ENCODE peak calls at places on chromosomes 2 and 18, in six cellular contexts. One of them, this sample, is unnamed.

GRCh38 chr2:102258386-102259074 is 52.8 kb upstream of the IL1RL1 start:
- DNase-seq in psoas muscle: no peak
- DNase-seq in AG04449: peak; percentile 93
- DNase-seq in adrenal gland: no peak
- DNase-seq in left lung: no peak
- DNase-seq in heart left ventricle: no peak
- DNase-seq in this sample: peak; percentile 84

GRCh38 chr2:234558642-234559041 is 61.8 kb upstream of the ARL4C start:
- DNase-seq in psoas muscle: no peak
- DNase-seq in AG04449: no peak
- DNase-seq in adrenal gland: no peak
- DNase-seq in left lung: no peak
- DNase-seq in heart left ventricle: no peak
- DNase-seq in this sample: no peak

GRCh38 chr2:178397002-178397605 is 53.9 kb downstream of the PRKRA start:
- DNase-seq in psoas muscle: no peak
- DNase-seq in AG04449: no peak
- DNase-seq in adrenal gland: no peak
- DNase-seq in left lung: no peak
- DNase-seq in heart left ventricle: no peak
- DNase-seq in this sample: no peak

GRCh38 chr18:8611916-8612576 is 2.8 kb downstream of the RAB12 start:
- DNase-seq in psoas muscle: no peak
- DNase-seq in AG04449: no peak
- DNase-seq in adrenal gland: no peak
- DNase-seq in left lung: no peak
- DNase-seq in heart left ventricle: no peak
- DNase-seq in this sample: no peak

GRCh38 chr2:240876475-240877251 is 8.0 kb downstream of the AGXT start:
- DNase-seq in psoas muscle: no peak
- DNase-seq in AG04449: no peak
- DNase-seq in adrenal gland: peak; percentile 26
- DNase-seq in left lung: peak; percentile 28
- DNase-seq in heart left ventricle: no peak
- DNase-seq in this sample: no peak

GRCh38 chr2:226074391-226074790 is 674.9 kb downstream of the NYAP2 start:
- DNase-seq in psoas muscle: no peak
- DNase-seq in AG04449: no peak
- DNase-seq in adrenal gland: no peak
- DNase-seq in left lung: no peak
- DNase-seq in heart left ventricle: no peak
- DNase-seq in this sample: no peak

GRCh38 chr2:176140520-176141317 is 10.6 kb upstream of the HOXD4 start:
- DNase-seq in psoas muscle: peak; percentile 76
- DNase-seq in AG04449: no peak
- DNase-seq in adrenal gland: peak; percentile 69
- DNase-seq in left lung: peak; percentile 54
- DNase-seq in heart left ventricle: peak; percentile 64
- DNase-seq in this sample: no peak

GRCh38 chr2:54329482-54330225 is 73.6 kb upstream of the TSPYL6 start:
- DNase-seq in psoas muscle: no peak
- DNase-seq in AG04449: no peak
- DNase-seq in adrenal gland: no peak
- DNase-seq in left lung: no peak
- DNase-seq in heart left ventricle: no peak
- DNase-seq in this sample: no peak

GRCh38 chr2:80361904-80362303 is 57.4 kb upstream of the LRRTM1 start:
- DNase-seq in psoas muscle: no peak
- DNase-seq in AG04449: no peak
- DNase-seq in adrenal gland: no peak
- DNase-seq in left lung: no peak
- DNase-seq in heart left ventricle: no peak
- DNase-seq in this sample: no peak

GRCh38 chr2:60483400-60483799 is 70.1 kb downstream of the BCL11A start:
- DNase-seq in psoas muscle: no peak
- DNase-seq in AG04449: peak; percentile 66
- DNase-seq in adrenal gland: no peak
- DNase-seq in left lung: no peak
- DNase-seq in heart left ventricle: no peak
- DNase-seq in this sample: no peak

GRCh38 chr2:6943971-6944370 is 26.8 kb downstream of the RNF144A start:
- DNase-seq in psoas muscle: no peak
- DNase-seq in AG04449: no peak
- DNase-seq in adrenal gland: no peak
- DNase-seq in left lung: no peak
- DNase-seq in heart left ventricle: no peak
- DNase-seq in this sample: no peak

GRCh38 chr18:8825729-8826375 is 120.5 kb downstream of the MTCL1 start:
- DNase-seq in psoas muscle: no peak
- DNase-seq in AG04449: no peak
- DNase-seq in adrenal gland: no peak
- DNase-seq in left lung: no peak
- DNase-seq in heart left ventricle: no peak
- DNase-seq in this sample: no peak

GRCh38 chr2:85413592-85414421 is 3.6 kb upstream of the CAPG start:
- DNase-seq in psoas muscle: no peak
- DNase-seq in AG04449: no peak
- DNase-seq in adrenal gland: no peak
- DNase-seq in left lung: no peak
- DNase-seq in heart left ventricle: no peak
- DNase-seq in this sample: no peak

GRCh38 chr2:43766006-43766405 is 7.8 kb upstream of the DYNC2LI1 start:
- DNase-seq in psoas muscle: no peak
- DNase-seq in AG04449: no peak
- DNase-seq in adrenal gland: no peak
- DNase-seq in left lung: no peak
- DNase-seq in heart left ventricle: no peak
- DNase-seq in this sample: peak; percentile 83

GRCh38 chr2:20633001-20633400 is 17.9 kb downstream of the HS1BP3 start:
- DNase-seq in psoas muscle: no peak
- DNase-seq in AG04449: no peak
- DNase-seq in adrenal gland: no peak
- DNase-seq in left lung: no peak
- DNase-seq in heart left ventricle: peak; percentile 14
- DNase-seq in this sample: no peak

GRCh38 chr2:102149243-102149642 is 6.7 kb downstream of the IL1R1 start:
- DNase-seq in psoas muscle: no peak
- DNase-seq in AG04449: no peak
- DNase-seq in adrenal gland: no peak
- DNase-seq in left lung: no peak
- DNase-seq in heart left ventricle: no peak
- DNase-seq in this sample: no peak

GRCh38 chr2:37775908-37776250 is 104.4 kb upstream of the CDC42EP3 start:
- DNase-seq in psoas muscle: no peak
- DNase-seq in AG04449: no peak
- DNase-seq in adrenal gland: no peak
- DNase-seq in left lung: no peak
- DNase-seq in heart left ventricle: no peak
- DNase-seq in this sample: no peak

GRCh38 chr2:30445266-30445821 is 1.7 kb upstream of the LCLAT1 start:
- DNase-seq in psoas muscle: peak; percentile 32
- DNase-seq in AG04449: no peak
- DNase-seq in adrenal gland: no peak
- DNase-seq in left lung: no peak
- DNase-seq in heart left ventricle: no peak
- DNase-seq in this sample: no peak

GRCh38 chr2:183125659-183126341 is 1.6 kb downstream of the NUP35 start:
- DNase-seq in psoas muscle: no peak
- DNase-seq in AG04449: no peak
- DNase-seq in adrenal gland: no peak
- DNase-seq in left lung: no peak
- DNase-seq in heart left ventricle: no peak
- DNase-seq in this sample: no peak
- H3K4me3 ChIP-seq in psoas muscle: peak overlapping the region; percentile 93
- H3K4me3 ChIP-seq in AG04449: peak overlapping the region; percentile 16
- H3K4me3 ChIP-seq in adrenal gland: peak overlapping the region; percentile 84
- H3K4me3 ChIP-seq in left lung: peak overlapping the region; percentile 66
- H3K4me3 ChIP-seq in heart left ventricle: peak overlapping the region; percentile 70
- H3K4me3 ChIP-seq in this sample: peak overlapping the region; percentile 85

DNA sequence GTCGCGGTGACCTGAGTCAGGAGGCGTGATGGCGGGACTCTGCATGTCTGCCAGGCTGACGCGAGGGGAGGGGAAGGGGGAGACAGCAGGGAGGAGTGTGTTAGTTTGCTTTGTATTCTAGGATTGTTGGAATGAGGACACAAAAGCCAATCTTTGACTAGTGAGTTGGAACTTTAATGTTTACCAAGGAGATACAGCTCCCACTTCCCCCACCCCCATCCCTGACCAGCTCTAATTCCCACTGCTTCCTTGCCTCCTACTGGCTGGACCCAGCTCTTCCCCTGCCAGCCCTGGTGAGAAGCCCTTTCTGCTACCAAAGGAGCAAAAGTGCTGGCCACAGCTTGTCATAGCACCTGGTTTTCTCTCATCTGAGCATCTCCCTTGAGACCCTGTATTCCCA is 84.5 kb downstream of the CELF4 start:
- DNase-seq in psoas muscle: no peak
- DNase-seq in AG04449: no peak
- DNase-seq in adrenal gland: no peak
- DNase-seq in left lung: no peak
- DNase-seq in heart left ventricle: no peak
- DNase-seq in this sample: peak; percentile 43
- TF ChIP-seq CTCF in psoas muscle: no peak
- TF ChIP-seq CTCF in AG04449: no peak
- TF ChIP-seq CTCF in adrenal gland: no peak
- TF ChIP-seq CTCF in left lung: no peak
- TF ChIP-seq CTCF in heart left ventricle: no peak
- TF ChIP-seq CTCF in this sample: peak; percentile 35

GRCh38 chr2:38960609-38961320 is 71.1 kb downstream of the ARHGEF33 start:
- DNase-seq in psoas muscle: no peak
- DNase-seq in AG04449: no peak
- DNase-seq in adrenal gland: peak; percentile 19
- DNase-seq in left lung: no peak
- DNase-seq in heart left ventricle: no peak
- DNase-seq in this sample: no peak
- H3K4me3 ChIP-seq in psoas muscle: peak overlapping the region; percentile 62
- H3K4me3 ChIP-seq in AG04449: peak overlapping the region; percentile 53
- H3K4me3 ChIP-seq in adrenal gland: peak overlapping the region; percentile 62
- H3K4me3 ChIP-seq in left lung: peak overlapping the region; percentile 43
- H3K4me3 ChIP-seq in heart left ventricle: peak overlapping the region; percentile 54
- H3K4me3 ChIP-seq in this sample: peak overlapping the region; percentile 41

DNA sequence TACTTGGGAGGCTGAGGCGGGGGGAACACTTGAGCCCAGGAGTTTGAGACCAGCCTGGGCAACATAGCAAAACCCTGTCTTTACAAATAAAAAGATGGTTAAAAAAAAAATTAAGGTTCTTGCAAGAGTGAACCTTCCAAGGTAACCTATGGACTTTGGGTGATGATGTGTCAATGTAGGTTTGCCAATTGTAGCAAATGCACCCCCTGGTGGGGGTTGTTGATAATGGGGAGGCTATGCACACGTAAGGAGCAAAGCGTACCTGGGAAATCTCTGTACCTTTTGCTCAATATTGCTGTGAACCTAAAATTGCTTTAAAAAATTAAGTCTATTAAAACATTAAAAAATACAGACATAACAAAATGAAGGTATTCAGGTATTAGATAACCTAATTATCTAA is 70.4 kb downstream of the CWC22 start:
- DNase-seq in psoas muscle: no peak
- DNase-seq in AG04449: no peak
- DNase-seq in adrenal gland: peak; percentile 22
- DNase-seq in left lung: no peak
- DNase-seq in heart left ventricle: no peak
- DNase-seq in this sample: no peak
- TF ChIP-seq CTCF in psoas muscle: peak; percentile 56
- TF ChIP-seq CTCF in AG04449: no peak
- TF ChIP-seq CTCF in adrenal gland: peak; percentile 36
- TF ChIP-seq CTCF in left lung: peak; percentile 27
- TF ChIP-seq CTCF in heart left ventricle: peak; percentile 19
- TF ChIP-seq CTCF in this sample: peak; percentile 68

DNA sequence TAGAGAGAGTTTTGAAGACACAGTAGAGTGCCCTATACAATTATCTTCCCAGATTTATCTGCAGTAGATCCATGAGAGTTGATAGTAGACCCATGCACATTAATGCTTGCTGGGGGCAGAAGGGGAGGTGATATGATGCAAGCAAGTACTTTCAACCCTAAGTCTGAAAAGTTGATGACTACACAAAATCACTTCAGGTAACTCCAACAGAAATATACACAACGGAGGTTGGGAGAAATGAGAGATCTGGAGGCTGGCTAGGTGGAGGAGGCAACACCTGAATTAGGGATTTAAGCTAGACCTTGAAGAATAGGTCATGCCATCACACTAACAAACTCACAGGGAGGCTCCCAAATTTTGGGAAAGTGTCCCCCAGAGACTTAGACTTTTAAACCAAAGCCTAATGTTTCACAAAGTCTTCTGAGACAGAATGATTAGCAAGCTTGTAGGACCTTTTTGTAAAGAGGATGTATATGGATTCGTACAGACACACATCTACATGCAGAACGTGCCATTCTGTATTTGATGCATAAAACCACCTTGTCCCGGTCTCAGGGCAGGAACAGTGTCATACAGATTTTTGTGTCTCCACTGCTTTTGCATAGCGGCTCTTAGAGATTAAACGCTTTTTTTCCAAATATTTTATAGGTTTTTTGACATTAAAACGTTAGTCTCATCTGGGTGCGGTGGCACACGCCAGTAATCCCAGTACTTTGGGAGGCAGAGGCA is 937 bp upstream of the STAMBP start:
- DNase-seq in psoas muscle: no peak
- DNase-seq in AG04449: no peak
- DNase-seq in adrenal gland: no peak
- DNase-seq in left lung: no peak
- DNase-seq in heart left ventricle: no peak
- DNase-seq in this sample: no peak
- H3K4me3 ChIP-seq in psoas muscle: peak overlapping the region; percentile 92
- H3K4me3 ChIP-seq in AG04449: peak overlapping the region; percentile 82
- H3K4me3 ChIP-seq in adrenal gland: peak overlapping the region; percentile 73
- H3K4me3 ChIP-seq in left lung: peak overlapping the region; percentile 73
- H3K4me3 ChIP-seq in heart left ventricle: peak overlapping the region; percentile 91
- H3K4me3 ChIP-seq in this sample: peak overlapping the region; percentile 86

DNA sequence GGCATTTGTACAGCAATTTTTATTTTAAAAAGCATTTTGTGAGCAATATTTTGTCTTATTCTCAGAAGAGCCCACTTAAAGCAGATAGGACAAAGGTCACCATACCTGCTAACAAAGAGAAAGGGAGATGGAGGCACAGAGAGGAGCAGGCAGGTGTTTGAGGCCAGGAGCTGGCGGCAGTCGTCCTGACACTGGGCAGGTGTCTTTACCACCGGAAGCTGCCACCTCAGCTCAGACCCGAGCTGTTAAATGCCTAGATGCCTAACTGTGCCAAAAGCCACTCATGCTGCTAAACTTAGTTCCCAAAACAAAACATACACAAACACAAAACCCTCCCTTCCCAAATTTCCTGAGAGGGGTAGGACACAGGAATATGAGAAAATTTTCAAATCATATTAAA is 120.9 kb downstream of the CNTNAP5 start:
- DNase-seq in psoas muscle: no peak
- DNase-seq in AG04449: no peak
- DNase-seq in adrenal gland: no peak
- DNase-seq in left lung: no peak
- DNase-seq in heart left ventricle: no peak
- DNase-seq in this sample: no peak
- TF ChIP-seq CTCF in psoas muscle: no peak
- TF ChIP-seq CTCF in AG04449: no peak
- TF ChIP-seq CTCF in adrenal gland: no peak
- TF ChIP-seq CTCF in left lung: no peak
- TF ChIP-seq CTCF in heart left ventricle: no peak
- TF ChIP-seq CTCF in this sample: no peak